ENCODE peak calls at places on chromosomes 16 and 17, in seven cellular contexts. T is naive thymus-derived CD8-positive, alpha-beta T cell; H is ACHN; B is stimulated activated CD4-positive, alpha-beta T cell treated with anti-CD3 and anti-CD28 coated beads, Interleukin-15, amount 100 ng/mL, for 48 hours; C is anterior cingulate cortex; E is OCI-LY7; R is osteocyte. P is an unnamed sample.

GRCh38 chr16:10579965-10580918 is at the start of gene EMP2:
- DNase-seq in T (no peak), R (no peak), E (no peak), H (peak; percentile 87), C (no peak), B (no peak), P (no peak)

GRCh38 chr16:69567031-69567680 is 1.4 kb downstream of the NFAT5 start:
- DNase-seq in E (peak; percentile 54), C (no peak), T (no peak), H (peak; percentile 59), R (no peak), B (no peak), P (no peak)

GRCh38 chr17:57875109-57876022 is 25.5 kb upstream of the MRPS23 start:
- DNase-seq in T (no peak), C (peak; percentile 68), B (no peak), R (peak; percentile 98), E (no peak), H (peak; percentile 99), P (peak; percentile 95)

GRCh38 chr17:4411201-4411600 is 22.5 kb upstream of the SPNS3 start:
- DNase-seq in H (no peak), T (no peak), B (no peak), R (no peak), E (no peak), C (no peak), P (no peak)

GRCh38 chr17:22300731-22301352 is 608.5 kb downstream of the KCNJ18 start:
- DNase-seq in C (no peak), T (no peak), R (no peak), H (no peak), B (no peak), E (no peak), P (no peak)

GRCh38 chr17:40069751-40070643 is 7.2 kb downstream of the THRA start:
- DNase-seq in T (peak; percentile 30), B (no peak), C (no peak), H (peak; percentile 57), R (no peak), E (peak; percentile 61), P (no peak)

GRCh38 chr17:62085511-62086408 is 20.7 kb upstream of the MED13 start:
- DNase-seq in B (no peak), R (no peak), C (no peak), H (no peak), E (no peak), T (no peak), P (no peak)

GRCh38 chr16:15766918-15767317 is 89.9 kb downstream of the MYH11 start:
- DNase-seq in T (no peak), E (no peak), R (no peak), C (no peak), B (no peak), H (no peak), P (no peak)

GRCh38 chr17:50221500-50222480 is 20.4 kb upstream of the COL1A1 start:
- DNase-seq in E (no peak), R (peak; percentile 87), C (no peak), H (no peak), B (no peak), T (no peak), P (no peak)

GRCh38 chr16:48531011-48531962 is 78.7 kb downstream of the N4BP1 start:
- DNase-seq in B (no peak), H (no peak), R (no peak), T (no peak), E (no peak), C (no peak), P (peak; percentile 58)

GRCh38 chr16:4053663-4054479 is 62.4 kb downstream of the ADCY9 start:
- DNase-seq in H (no peak), E (no peak), R (no peak), B (no peak), T (no peak), C (no peak), P (peak; percentile 83)

GRCh38 chr16:9854665-9855064 is 327.6 kb downstream of the GRIN2A start:
- DNase-seq in E (no peak), H (no peak), R (no peak), B (no peak), C (no peak), T (no peak), P (no peak)

GRCh38 chr16:89999831-90000574 is 19.3 kb downstream of the DBNDD1 start:
- DNase-seq in B (no peak), T (no peak), C (no peak), H (no peak), E (no peak), R (no peak), P (no peak)

GRCh38 chr17:17883801-17884200 is 47.0 kb upstream of the SREBF1 start:
- DNase-seq in B (no peak), T (no peak), R (no peak), H (no peak), E (no peak), C (no peak), P (no peak)

GRCh38 chr16:68289621-68290329 is 21.0 kb downstream of the SLC7A6OS start:
- DNase-seq in B (peak; percentile 56), R (no peak), C (no peak), T (no peak), H (no peak), E (peak; percentile 80), P (no peak)

GRCh38 chr16:5504028-5504758 is 406.6 kb upstream of the EEF2KMT start:
- DNase-seq in B (no peak), E (no peak), T (no peak), C (peak; percentile 45), H (no peak), R (no peak), P (no peak)

P was measured in HFF-Myc.